ENCODE peak calls at places on chromosomes 4 and X, in nine cellular contexts. K is GM12878; F is AG10803; H is NB4; N is CD8-positive, alpha-beta T cell; D is heart right ventricle; U is uterus; M is DND-41; J is fibroblast of villous mesenchyme. Q is an unnamed sample.

GRCh38 chr4:67054901-67055300 is 490.4 kb downstream of the CENPC start:
- DNase-seq in D (no peak), F (no peak), M (no peak), J (no peak), U (no peak), H (no peak), N (no peak), K (no peak), Q (no peak)

GRCh38 chr4:55398966-55399365 is 3.2 kb downstream of the TMEM165 start:
- DNase-seq in D (no peak), U (no peak), K (no peak), M (no peak), N (no peak), J (peak; percentile 30), H (no peak), F (no peak), Q (no peak)

GRCh38 chr4:11480683-11481082 is 52.0 kb upstream of the HS3ST1 start:
- DNase-seq in F (no peak), J (no peak), K (no peak), H (peak; percentile 99), M (peak; percentile 69), D (no peak), N (no peak), U (no peak), Q (peak; percentile 61)

GRCh38 chr4:158046345-158046744 is 126.5 kb downstream of the GASK1B start:
- DNase-seq in D (no peak), F (no peak), J (peak; percentile 19), U (no peak), K (no peak), H (no peak), N (no peak), M (no peak), Q (no peak)

GRCh38 chr4:160247091-160247656 is 1144.3 kb downstream of the RAPGEF2 start:
- DNase-seq in U (no peak), J (no peak), M (no peak), H (no peak), N (no peak), K (no peak), F (no peak), D (no peak), Q (no peak)

GRCh38 chrX:1531106-1531890 is 5.7 kb downstream of the P2RY8 start:
- DNase-seq in H (no peak), D (no peak), J (no peak), M (no peak), U (no peak), N (no peak), K (no peak), F (no peak), Q (no peak)

GRCh38 chrX:545488-545887 is 85.1 kb upstream of the SHOX start:
- DNase-seq in J (peak; percentile 3), F (peak; percentile 69), K (no peak), U (no peak), D (no peak), N (no peak), H (no peak), M (no peak), Q (no peak)

GRCh38 chr4:37934609-37935008 is 25.6 kb upstream of the PTTG2 start:
- DNase-seq in N (no peak), U (no peak), M (no peak), H (no peak), K (no peak), D (no peak), J (no peak), F (no peak), Q (no peak)

GRCh38 chr4:103099691-103100392 is at the start of gene BDH2:
- DNase-seq in K (peak; percentile 72), D (no peak), J (peak; percentile 97), U (peak; percentile 78), N (peak; percentile 49), H (peak; percentile 89), M (peak; percentile 58), F (peak; percentile 96), Q (peak; percentile 91)

GRCh38 chr4:182770969-182771330 is 146.2 kb downstream of the DCTD start:
- DNase-seq in H (no peak), D (no peak), M (no peak), J (no peak), F (no peak), N (no peak), K (no peak), U (no peak), Q (no peak)

GRCh38 chrX:155888139-155888538 is 7.0 kb downstream of the VAMP7 start:
- DNase-seq in H (peak; percentile 65), J (peak; percentile 73), U (no peak), D (no peak), N (no peak), K (no peak), F (peak; percentile 83), M (no peak), Q (no peak)

GRCh38 chr4:3708103-3708510 is 58.1 kb upstream of the ADRA2C start:
- DNase-seq in M (no peak), N (no peak), U (peak; percentile 63), J (peak; percentile 38), H (peak; percentile 88), K (no peak), F (peak; percentile 86), D (peak; percentile 10), Q (no peak)

GRCh38 chr4:3252831-3253641 is 4.1 kb downstream of the MSANTD1 start:
- DNase-seq in K (no peak), N (no peak), F (no peak), U (peak; percentile 11), H (no peak), M (no peak), J (no peak), D (peak; percentile 9), Q (no peak)

GRCh38 chrX:103538728-103539127 is 19.4 kb upstream of the RAB40A start:
- DNase-seq in D (no peak), M (no peak), N (no peak), U (peak; percentile 40), J (peak; percentile 25), F (no peak), K (no peak), H (no peak), Q (no peak)

GRCh38 chr4:84099591-84099990 is 399.5 kb downstream of the NKX6-1 start:
- DNase-seq in J (no peak), U (no peak), M (no peak), D (no peak), H (no peak), N (no peak), F (no peak), K (no peak), Q (no peak)

DNA sequence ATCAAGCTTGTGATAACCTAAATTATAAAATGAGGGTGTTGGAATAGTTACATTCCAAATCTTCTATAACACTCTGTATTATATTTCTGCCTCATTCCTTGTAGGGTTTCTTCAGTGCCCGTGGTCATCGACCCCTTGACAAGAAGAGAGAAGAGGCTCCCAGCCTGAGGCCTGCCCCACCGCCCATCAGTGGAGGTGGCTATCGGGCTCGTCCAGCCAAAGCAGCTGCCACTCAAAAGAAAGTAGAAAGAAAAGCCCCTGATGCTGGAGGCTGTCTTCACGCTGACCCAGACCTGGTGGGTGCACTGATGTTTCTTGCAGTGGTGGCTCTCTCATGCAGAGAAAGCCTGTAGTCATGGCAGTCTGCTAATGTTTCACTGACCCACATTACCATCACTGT is 2.9 kb downstream of the FGB start:
- DNase-seq in M (no peak), H (no peak), F (no peak), K (no peak), U (no peak), J (no peak), D (no peak), N (no peak), Q (no peak)
- H3K4me3 ChIP-seq in M (no peak overlapping the region), H (no peak overlapping the region), F (no peak overlapping the region), K (no peak overlapping the region), U (no peak overlapping the region), J (no peak overlapping the region), D (no peak overlapping the region), N (no peak overlapping the region), Q (no peak overlapping the region)

DNA sequence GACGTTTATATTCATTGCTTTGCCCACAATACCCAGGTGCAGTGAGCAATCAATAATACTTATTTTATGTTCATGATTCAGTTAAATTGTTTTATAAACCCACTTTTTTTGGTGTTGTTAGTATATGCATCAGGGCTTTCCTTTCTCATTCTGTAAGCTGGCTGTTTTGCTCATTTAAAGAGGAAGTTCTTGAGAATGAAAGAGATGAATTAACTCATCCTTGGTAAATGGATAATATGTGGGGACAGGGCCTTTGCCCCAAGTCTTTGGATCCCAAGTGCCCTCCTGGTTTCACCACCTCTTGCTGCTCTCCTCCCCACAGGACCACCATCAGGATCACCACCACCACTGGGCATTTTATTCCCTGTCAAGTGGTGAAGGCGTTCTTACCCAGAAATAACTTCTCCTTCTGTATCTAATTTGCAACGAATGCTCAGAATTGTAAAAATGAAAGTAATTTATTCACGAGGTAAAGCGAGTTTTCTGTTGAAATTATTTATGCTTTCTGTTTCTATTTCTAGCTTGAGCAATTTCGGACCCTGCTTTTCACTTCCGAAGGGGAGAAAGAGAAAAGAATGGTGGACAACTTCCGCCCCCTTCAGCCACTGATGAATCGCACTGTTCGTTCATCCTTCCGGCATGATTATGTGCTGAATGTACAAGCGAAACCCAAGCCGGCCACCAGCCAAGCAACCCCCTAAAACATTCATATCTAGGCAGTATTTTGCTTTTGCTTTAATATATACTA is 8.1 kb upstream of the ZRSR2 start:
- DNase-seq in K (peak; percentile 57), N (no peak), F (peak; percentile 2), U (no peak), D (no peak), M (no peak), J (no peak), H (no peak), Q (no peak)
- H3K4me3 ChIP-seq in K (peak overlapping the region; percentile 72), N (no peak overlapping the region), F (peak overlapping the region; percentile 9), U (no peak overlapping the region), D (no peak overlapping the region), M (no peak overlapping the region), J (no peak overlapping the region), H (no peak overlapping the region), Q (no peak overlapping the region)

GRCh38 chr4:24734511-24734910 is 60.9 kb upstream of the SOD3 start:
- DNase-seq in J (no peak), U (no peak), H (no peak), M (no peak), N (no peak), D (no peak), F (peak; percentile 77), K (no peak), Q (no peak)
- H3K4me3 ChIP-seq in J (no peak overlapping the region), U (no peak overlapping the region), H (no peak overlapping the region), M (no peak overlapping the region), N (no peak overlapping the region), D (no peak overlapping the region), F (no peak overlapping the region), K (no peak overlapping the region), Q (no peak overlapping the region)

GRCh38 chr4:165331823-165332222 is 4.4 kb downstream of the MSMO1 start:
- DNase-seq in M (no peak), F (no peak), K (no peak), J (no peak), H (no peak), D (no peak), N (no peak), U (no peak), Q (no peak)
- H3K4me3 ChIP-seq in M (peak overlapping the region; percentile 81), F (no peak overlapping the region), K (peak overlapping the region; percentile 60), J (peak overlapping the region; percentile 24), H (peak overlapping the region; percentile 96), D (no peak overlapping the region), N (no peak overlapping the region), U (no peak overlapping the region), Q (no peak overlapping the region)

GRCh38 chr4:44522761-44523445 is 74.3 kb upstream of the KCTD8 start:
- DNase-seq in K (no peak), U (no peak), H (no peak), N (no peak), J (no peak), F (no peak), D (no peak), M (no peak), Q (no peak)
- H3K4me3 ChIP-seq in K (no peak overlapping the region), U (no peak overlapping the region), H (no peak overlapping the region), N (no peak overlapping the region), J (no peak overlapping the region), F (no peak overlapping the region), D (no peak overlapping the region), M (no peak overlapping the region), Q (no peak overlapping the region)

Q was measured in Jurkat, Clone E6-1.